ENCODE peak calls at places on chromosomes 12 and 14, in seven cellular contexts. J is IMR-90; U is CD8-positive, alpha-beta T cell; O is fibroblast of lung; E is transverse colon; M is heart left ventricle; C is K562. R is an unnamed sample. For H3K27me3, the result is how much of the 10 kb centered on the place peaks cover.

GRCh38 chr12:64088431-64089349 is 133.4 kb downstream of the KICS2 start:
- DNase-seq in J (peak), U (no peak), O (peak), E (peak), M (no peak), C (no peak), R (no peak)

GRCh38 chr14:57769863-57770523 is 95.9 kb downstream of the SLC35F4 start:
- DNase-seq in J (no peak), U (no peak), O (no peak), E (no peak), M (no peak), C (no peak), R (no peak)

GRCh38 chr14:89589400-89590128 is 172.5 kb upstream of the FOXN3 start:
- DNase-seq in J (no peak), U (no peak), O (no peak), E (no peak), M (no peak), C (no peak), R (no peak)

GRCh38 chr12:77963576-77964178 is 133.0 kb downstream of the NAV3 start:
- DNase-seq in J (no peak), U (no peak), O (no peak), E (no peak), M (no peak), C (no peak), R (no peak)

GRCh38 chr12:14393736-14394135 is 28.3 kb downstream of the ATF7IP start:
- DNase-seq in J (peak), U (no peak), O (peak), E (no peak), M (no peak), C (no peak), R (no peak)

GRCh38 chr12:104672096-104672445 is 215.3 kb downstream of the CHST11 start:
- DNase-seq in J (no peak), U (no peak), O (no peak), E (no peak), M (no peak), C (no peak), R (no peak)

GRCh38 chr14:102088012-102088792 is 1.4 kb upstream of the HSP90AA1 start:
- DNase-seq in J (no peak), U (peak), O (no peak), E (peak), M (peak), C (peak), R (no peak)

GRCh38 chr14:78950654-78951053 is 780.5 kb downstream of the NRXN3 start:
- DNase-seq in J (peak), U (no peak), O (peak), E (no peak), M (no peak), C (no peak), R (no peak)

GRCh38 chr12:129961111-129961510 is 57.3 kb upstream of the TMEM132D start:
- DNase-seq in J (no peak), U (no peak), O (peak), E (no peak), M (no peak), C (no peak), R (no peak)

DNA sequence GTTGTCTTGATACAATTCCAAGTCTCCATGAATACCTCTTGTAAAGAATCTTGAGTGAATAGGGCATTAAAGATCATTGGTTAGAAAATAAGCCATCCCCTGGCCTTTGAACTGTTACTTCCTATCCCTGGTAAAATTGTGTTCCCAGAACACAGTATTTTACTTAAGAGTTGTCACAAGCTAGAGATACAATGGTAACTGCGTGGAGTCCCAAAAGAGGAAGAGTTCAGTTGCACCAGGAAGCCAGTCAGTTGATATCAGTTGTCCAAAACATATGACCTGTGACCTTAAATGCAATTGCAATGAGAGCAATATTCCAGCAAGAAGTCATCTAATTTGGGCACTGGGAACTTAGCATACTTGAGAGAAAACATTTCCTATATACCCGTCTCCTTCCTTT is 117.3 kb downstream of the NEDD1 start:
- DNase-seq in J (no peak), U (no peak), O (no peak), E (no peak), M (no peak), C (no peak), R (no peak)
- H3K27ac ChIP-seq in J (no peak), U (no peak), O (no peak), E (no peak), M (no peak), C (no peak), R (no peak)

DNA sequence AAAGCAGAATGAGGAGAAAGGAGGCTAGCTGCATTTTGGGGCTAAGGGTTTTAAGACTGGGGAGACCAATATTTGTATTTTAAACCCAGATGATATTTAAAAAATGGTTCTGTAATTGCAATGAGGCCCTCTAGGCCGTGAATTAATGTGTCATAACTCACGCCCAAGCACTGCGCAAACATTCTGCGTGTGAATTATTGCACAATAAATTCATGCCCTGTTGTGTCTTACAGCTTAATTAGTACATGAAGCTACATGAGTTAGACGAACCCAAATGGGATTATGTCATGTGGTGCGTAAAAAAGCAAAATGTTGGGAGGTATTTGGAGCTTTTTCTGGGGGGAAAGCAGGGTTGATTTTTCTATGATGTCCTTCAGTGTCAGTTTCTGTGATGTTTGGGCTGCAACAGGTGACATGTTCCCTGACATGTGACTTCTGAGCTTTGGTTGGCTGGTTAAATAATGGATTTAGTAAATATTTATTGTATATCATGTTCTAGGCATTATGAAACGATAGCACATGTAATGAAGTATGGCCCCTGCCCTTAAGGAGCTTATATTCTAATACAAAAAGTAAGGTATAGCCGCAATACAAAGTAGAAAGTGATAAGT is 30.4 kb upstream of the CISTR start:
- DNase-seq in J (no peak), U (no peak), O (no peak), E (no peak), M (no peak), C (no peak), R (no peak)
- H3K27me3 ChIP-seq in J (under half), U (under half), O (under half), E (half or more), M (half or more), C (under half), R (under half)

GRCh38 chr12:32681272-32681671 is 2.2 kb downstream of the DNM1L start:
- DNase-seq in J (no peak), U (no peak), O (no peak), E (no peak), M (no peak), C (no peak), R (no peak)
- H3K27ac ChIP-seq in J (no peak), U (no peak), O (no peak), E (peak), M (no peak), C (no peak), R (peak)

GRCh38 chr12:48017921-48018617 is 13.8 kb upstream of the COL2A1 start:
- DNase-seq in J (no peak), U (no peak), O (no peak), E (no peak), M (no peak), C (no peak), R (no peak)

GRCh38 chr12:48015129-48015528 is 10.9 kb upstream of the COL2A1 start:
- DNase-seq in J (no peak), U (no peak), O (no peak), E (no peak), M (no peak), C (no peak), R (no peak)

GRCh38 chr12:48017496-48017895 is 13.2 kb upstream of the COL2A1 start:
- DNase-seq in J (no peak), U (no peak), O (no peak), E (no peak), M (no peak), C (no peak), R (no peak)

GRCh38 chr12:48015954-48016353 is 11.7 kb upstream of the COL2A1 start:
- DNase-seq in J (no peak), U (no peak), O (no peak), E (no peak), M (no peak), C (no peak), R (no peak)

DNA sequence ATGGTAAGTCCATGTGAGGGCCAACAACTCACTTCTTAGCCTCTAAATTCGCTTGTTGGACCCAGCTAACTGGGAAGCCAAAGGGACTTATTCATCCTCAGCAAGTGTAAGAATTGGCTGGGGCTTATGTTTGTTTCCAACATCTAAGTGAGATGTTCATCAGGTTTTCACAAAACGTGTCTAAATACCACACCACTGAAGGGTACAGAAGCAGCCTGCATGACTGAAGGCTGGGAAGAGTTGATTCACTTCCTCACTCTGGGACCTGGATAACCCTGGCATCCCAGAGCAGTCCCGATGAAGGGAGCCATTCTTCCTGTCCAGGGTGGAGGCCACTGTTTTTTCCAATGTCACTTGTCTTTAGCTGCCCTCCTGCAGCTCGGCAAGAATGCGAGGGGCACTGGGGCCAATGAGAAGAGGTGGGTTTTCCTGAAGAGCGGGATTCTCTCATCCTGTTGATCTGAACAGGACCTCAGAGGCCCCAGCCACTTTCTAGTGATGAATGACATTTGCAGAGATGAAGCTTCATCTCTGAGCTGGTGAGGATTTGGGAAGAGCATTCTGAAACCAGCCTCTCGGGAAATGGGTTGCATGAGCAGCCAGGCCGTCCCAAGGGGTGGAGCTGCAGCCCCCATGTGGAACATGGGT is 12.2 kb upstream of the COL2A1 start:
- DNase-seq in J (no peak), U (no peak), O (no peak), E (no peak), M (no peak), C (no peak), R (no peak)
- H3K27me3 ChIP-seq in J (half or more), U (under half), O (under half), E (under half), M (under half), C (under half), R (under half)

GRCh38 chr12:113261847-113262470 is 40.7 kb downstream of the TPCN1 start:
- DNase-seq in J (peak), U (no peak), O (no peak), E (no peak), M (no peak), C (no peak), R (no peak)
- H3K27ac ChIP-seq in J (no peak), U (no peak), O (no peak), E (no peak), M (no peak), C (peak), R (no peak)

GRCh38 chr12:95834572-95834971 is 24.2 kb upstream of the SNRPF start:
- DNase-seq in J (no peak), U (no peak), O (no peak), E (no peak), M (no peak), C (no peak), R (no peak)

GRCh38 chr12:95838125-95838524 is 20.6 kb upstream of the SNRPF start:
- DNase-seq in J (peak), U (no peak), O (peak), E (peak), M (no peak), C (no peak), R (no peak)

GRCh38 chr12:95836185-95836609 is 22.6 kb upstream of the SNRPF start:
- DNase-seq in J (peak), U (no peak), O (peak), E (no peak), M (no peak), C (no peak), R (no peak)

GRCh38 chr12:95837240-95838038 is 21.3 kb upstream of the SNRPF start:
- DNase-seq in J (no peak), U (no peak), O (no peak), E (no peak), M (no peak), C (no peak), R (no peak)

GRCh38 chr12:95836630-95837239 is 22.0 kb upstream of the SNRPF start:
- DNase-seq in J (peak), U (no peak), O (peak), E (no peak), M (no peak), C (no peak), R (no peak)
- H3K27me3 ChIP-seq in J (under half), U (under half), O (under half), E (under half), M (under half), C (under half), R (under half)

DNA sequence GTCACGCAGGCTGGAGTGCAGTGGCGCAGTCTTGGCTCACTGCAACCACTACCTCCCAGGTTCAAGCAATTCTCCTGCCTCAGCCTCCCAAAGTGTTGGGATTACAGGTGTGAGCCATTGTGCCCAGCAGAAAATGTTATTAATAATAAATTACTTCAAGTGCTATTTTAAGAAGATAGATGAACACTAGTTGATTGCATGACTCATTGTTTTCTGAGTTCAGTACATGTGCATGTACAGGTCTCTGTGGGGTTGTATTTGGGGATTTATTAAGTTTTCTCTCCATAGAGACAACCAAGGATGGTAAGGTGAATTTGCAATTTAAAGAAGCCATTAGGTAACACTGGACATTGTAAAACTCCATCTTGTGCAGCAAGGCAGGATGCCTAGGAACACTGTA is 49.4 kb upstream of the TMPO start:
- DNase-seq in J (no peak), U (no peak), O (peak), E (no peak), M (no peak), C (no peak), R (no peak)
- H3K27ac ChIP-seq in J (no peak), U (no peak), O (no peak), E (no peak), M (no peak), C (no peak), R (no peak)

GRCh38 chr14:54086780-54087179 is 130.2 kb upstream of the BMP4 start:
- DNase-seq in J (peak), U (no peak), O (peak), E (peak), M (no peak), C (no peak), R (no peak)

GRCh38 chr14:54087376-54087775 is 130.8 kb upstream of the BMP4 start:
- DNase-seq in J (no peak), U (no peak), O (no peak), E (no peak), M (no peak), C (no peak), R (no peak)

GRCh38 chr14:54085137-54085810 is 128.6 kb upstream of the BMP4 start:
- DNase-seq in J (peak), U (no peak), O (peak), E (no peak), M (no peak), C (no peak), R (no peak)

GRCh38 chr14:54083549-54084239 is 127.1 kb upstream of the BMP4 start:
- DNase-seq in J (no peak), U (no peak), O (no peak), E (no peak), M (no peak), C (no peak), R (no peak)

DNA sequence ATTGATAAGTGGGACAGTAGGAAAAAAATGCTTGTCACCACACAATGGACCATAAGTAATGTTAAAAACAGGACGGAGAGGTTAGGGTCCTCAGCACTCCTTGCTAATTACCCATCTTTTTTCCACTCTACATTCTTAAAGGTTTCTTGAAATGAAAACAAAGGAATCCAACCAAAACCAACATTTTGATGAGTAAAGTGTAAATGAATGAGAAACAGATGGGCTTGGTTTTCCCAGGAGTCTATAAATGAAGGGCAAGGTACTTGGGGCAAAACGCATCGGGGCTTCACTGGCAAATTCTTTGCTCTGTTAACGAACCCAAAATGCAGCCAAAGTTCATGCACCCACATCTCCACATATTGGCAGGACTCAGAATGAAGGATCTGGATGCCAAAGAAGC is 129.2 kb upstream of the BMP4 start:
- DNase-seq in J (no peak), U (no peak), O (peak), E (no peak), M (no peak), C (no peak), R (no peak)
- H3K27me3 ChIP-seq in J (under half), U (under half), O (under half), E (under half), M (under half), C (under half), R (under half)